ENCODE peak calls at places on chromosomes 12 and 14, in four cellular contexts. X, M, T and H are unnamed samples.

GRCh38 chr14:60760648-60761364 is 26.2 kb downstream of the MNAT1 start:
- DNase-seq in X (no peak), M (no peak), T (peak; percentile 22), H (no peak)

GRCh38 chr12:50620050-50620974 is 115.5 kb downstream of the DIP2B start:
- DNase-seq in X (no peak), M (peak; percentile 55), T (peak; percentile 15), H (peak; percentile 52)

GRCh38 chr12:6146951-6147350 is 22.5 kb upstream of the VWF start:
- DNase-seq in X (no peak), M (no peak), T (no peak), H (no peak)

GRCh38 chr12:48668996-48669395 is 13.0 kb downstream of the KANSL2 start:
- DNase-seq in X (no peak), M (no peak), T (no peak), H (no peak)

GRCh38 chr12:114479831-114480230 is 73.9 kb upstream of the TBX5 start:
- DNase-seq in X (no peak), M (no peak), T (no peak), H (no peak)

GRCh38 chr12:21337959-21338704 is 3.4 kb upstream of the SLCO1A2 start:
- DNase-seq in X (no peak), M (no peak), T (no peak), H (no peak)

GRCh38 chr14:48584031-48584430 is 908.6 kb upstream of the MDGA2 start:
- DNase-seq in X (no peak), M (no peak), T (no peak), H (no peak)

GRCh38 chr12:6536894-6537579 is 2.7 kb downstream of the GAPDH start:
- DNase-seq in X (no peak), M (no peak), T (no peak), H (no peak)

GRCh38 chr12:726281-727140 is 25.9 kb upstream of the WNK1 start:
- DNase-seq in X (no peak), M (peak; percentile 51), T (no peak), H (no peak)

GRCh38 chr12:728781-729180 is 23.6 kb upstream of the WNK1 start:
- DNase-seq in X (no peak), M (no peak), T (no peak), H (no peak)

GRCh38 chr12:727321-727720 is 25.1 kb upstream of the WNK1 start:
- DNase-seq in X (no peak), M (peak; percentile 34), T (no peak), H (peak; percentile 49)

GRCh38 chr12:725076-725475 is 27.3 kb upstream of the WNK1 start:
- DNase-seq in X (no peak), M (no peak), T (no peak), H (no peak)

GRCh38 chr12:730550-730949 is 21.8 kb upstream of the WNK1 start:
- DNase-seq in X (no peak), M (no peak), T (no peak), H (no peak)
- TF ChIP-seq POLR2A in X (no peak), M (no peak), T (no peak), H (no peak)

GRCh38 chr12:2877959-2878732 is 1.1 kb downstream of the RHNO1 start:
- DNase-seq in X (no peak), M (no peak), T (peak; percentile 19), H (no peak)
- TF ChIP-seq POLR2A in X (peak; percentile 12), M (no peak), T (no peak), H (no peak)

GRCh38 chr12:53115112-53115890 is 12.0 kb downstream of the SOAT2 start:
- DNase-seq in X (no peak), M (no peak), T (no peak), H (no peak)

GRCh38 chr12:53115891-53116675 is 12.8 kb downstream of the SOAT2 start:
- DNase-seq in X (no peak), M (no peak), T (no peak), H (no peak)

GRCh38 chr12:53122961-53123468 is 19.7 kb downstream of the SOAT2 start:
- DNase-seq in X (no peak), M (no peak), T (no peak), H (peak; percentile 38)

GRCh38 chr12:53120685-53121525 is 17.6 kb downstream of the SOAT2 start:
- DNase-seq in X (no peak), M (no peak), T (no peak), H (no peak)

DNA sequence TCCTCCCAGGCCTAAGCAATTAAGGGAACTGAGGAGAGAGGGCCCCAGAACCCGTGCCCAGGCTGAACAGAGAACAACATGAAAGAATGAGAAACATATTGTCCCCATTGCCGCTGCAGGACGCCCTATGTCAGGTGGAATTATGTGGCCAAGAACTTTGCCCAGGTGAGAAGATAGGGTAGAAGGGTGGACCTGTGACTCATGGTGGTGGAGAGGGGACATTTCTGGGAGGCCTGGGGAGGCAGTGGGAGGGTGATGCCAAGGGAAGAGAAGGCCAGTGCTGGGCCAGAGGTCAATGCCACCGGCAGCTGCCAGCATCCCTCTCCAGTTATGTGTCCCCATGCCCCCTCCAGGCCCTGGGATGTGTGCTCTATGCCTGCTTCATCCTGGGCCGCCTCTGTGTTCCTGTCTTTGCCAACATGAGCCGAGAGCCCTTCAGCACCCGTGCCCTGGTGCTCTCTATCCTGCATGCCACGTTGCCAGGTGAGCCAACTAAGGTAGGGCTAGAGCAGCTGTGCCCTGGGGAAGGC is 15.6 kb downstream of the SOAT2 start:
- DNase-seq in X (no peak), M (no peak), T (no peak), H (no peak)
- TF ChIP-seq POLR2A in X (no peak), M (no peak), T (no peak), H (no peak)

DNA sequence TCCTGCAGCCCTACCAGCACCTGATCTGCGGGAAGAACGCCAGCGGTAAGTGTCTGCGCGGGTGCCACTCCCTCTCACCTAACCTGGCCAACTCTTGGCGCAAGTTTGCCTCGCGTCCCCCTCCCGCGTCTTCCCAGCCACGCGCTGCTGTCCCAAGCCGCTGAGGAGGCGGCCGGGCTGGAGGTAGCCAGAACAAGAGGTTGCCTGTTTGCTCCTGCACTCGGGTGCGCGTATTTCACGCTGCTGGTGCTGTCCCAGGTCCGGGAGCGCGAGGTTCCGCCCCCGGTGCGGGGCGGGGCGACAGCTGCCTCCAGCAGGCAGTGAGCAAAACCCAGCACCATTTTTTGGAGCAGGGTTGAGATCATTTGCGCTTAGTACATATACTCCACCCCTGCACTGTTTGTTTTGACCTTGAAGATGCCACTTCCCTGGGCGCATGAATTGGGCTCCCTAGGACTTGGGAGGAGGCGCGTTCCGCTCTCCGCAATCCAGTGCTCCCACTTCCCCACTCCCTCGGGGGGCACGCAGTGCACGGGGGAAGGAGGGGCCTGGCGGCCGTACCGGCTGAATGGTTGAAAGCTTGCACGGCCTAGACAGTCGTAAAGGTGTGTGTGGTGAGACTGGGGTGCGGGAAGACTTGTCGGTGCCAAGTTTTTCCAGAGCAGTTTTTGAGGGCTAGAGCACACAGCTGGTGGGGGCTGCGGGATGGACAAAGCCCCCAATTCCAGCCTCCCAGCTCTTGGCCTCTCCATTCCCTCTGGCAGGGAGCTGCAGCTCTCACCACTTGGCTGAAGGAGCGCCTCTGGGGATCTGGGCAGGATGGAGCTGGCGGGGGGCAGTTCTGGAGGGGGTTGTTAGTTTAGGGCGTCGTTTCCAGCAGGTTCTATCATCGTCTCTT is 226.9 kb upstream of the CRY1 start:
- DNase-seq in X (peak; percentile 19), M (no peak), T (peak; percentile 47), H (peak; percentile 83)
- TF ChIP-seq POLR2A in X (no peak), M (no peak), T (no peak), H (no peak)

GRCh38 chr12:121536929-121537813 is 43.7 kb downstream of the KDM2B start:
- DNase-seq in X (peak; percentile 77), M (peak; percentile 89), T (peak; percentile 95), H (peak; percentile 76)
- TF ChIP-seq POLR2A in X (peak; percentile 67), M (peak; percentile 67), T (peak; percentile 90), H (no peak)

GRCh38 chr14:67602995-67603545 is 3.0 kb upstream of the PIGH start:
- DNase-seq in X (no peak), M (peak; percentile 52), T (no peak), H (no peak)

GRCh38 chr14:67602071-67602470 is 2.0 kb upstream of the PIGH start:
- DNase-seq in X (no peak), M (no peak), T (no peak), H (no peak)

DNA sequence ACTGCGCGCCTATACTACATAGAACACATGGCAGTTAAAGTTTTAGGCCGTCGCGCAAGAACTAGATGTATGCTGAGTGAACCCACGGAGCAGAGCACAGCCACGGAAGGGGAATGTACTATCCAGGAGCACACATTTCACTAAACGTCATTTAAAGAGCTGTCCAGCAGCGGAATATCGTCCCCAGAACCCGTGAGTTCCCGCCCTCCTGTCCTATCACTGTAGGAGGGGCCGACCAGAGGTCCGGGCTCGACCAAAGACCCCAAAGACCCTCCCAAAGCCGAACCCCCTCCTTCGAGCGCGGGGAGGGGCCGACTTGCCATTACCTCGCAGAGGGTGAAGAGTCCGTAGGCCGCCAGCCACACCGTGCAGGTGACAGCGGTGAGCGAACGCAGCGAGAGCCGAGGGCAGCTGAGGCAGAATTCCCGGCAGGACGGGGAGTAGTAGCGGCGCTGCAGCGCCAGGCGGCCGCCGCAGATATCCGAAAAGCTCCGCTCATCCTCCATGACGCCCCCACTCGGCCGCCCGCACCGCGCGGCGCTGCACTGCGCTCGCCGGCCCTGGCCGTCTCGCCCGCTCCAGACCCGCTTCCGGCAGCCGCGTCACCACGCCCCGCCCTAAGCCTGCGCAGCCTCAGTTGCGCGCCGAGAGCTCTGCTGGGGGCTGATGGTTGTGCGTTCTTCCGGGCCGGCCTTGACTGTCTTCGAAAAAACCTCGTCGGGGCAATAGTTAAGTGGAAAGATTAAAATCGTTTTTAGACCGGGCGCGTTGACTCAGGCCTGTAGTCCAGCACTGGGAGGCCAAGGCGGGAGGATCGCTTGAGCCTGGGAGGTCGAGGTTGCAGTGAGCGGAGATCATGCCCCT is at the start of gene PIGH:
- DNase-seq in X (peak; percentile 90), M (peak; percentile 92), T (peak; percentile 91), H (peak; percentile 62)
- TF ChIP-seq POLR2A in X (peak; percentile 75), M (peak; percentile 93), T (peak; percentile 88), H (peak; percentile 67)

DNA sequence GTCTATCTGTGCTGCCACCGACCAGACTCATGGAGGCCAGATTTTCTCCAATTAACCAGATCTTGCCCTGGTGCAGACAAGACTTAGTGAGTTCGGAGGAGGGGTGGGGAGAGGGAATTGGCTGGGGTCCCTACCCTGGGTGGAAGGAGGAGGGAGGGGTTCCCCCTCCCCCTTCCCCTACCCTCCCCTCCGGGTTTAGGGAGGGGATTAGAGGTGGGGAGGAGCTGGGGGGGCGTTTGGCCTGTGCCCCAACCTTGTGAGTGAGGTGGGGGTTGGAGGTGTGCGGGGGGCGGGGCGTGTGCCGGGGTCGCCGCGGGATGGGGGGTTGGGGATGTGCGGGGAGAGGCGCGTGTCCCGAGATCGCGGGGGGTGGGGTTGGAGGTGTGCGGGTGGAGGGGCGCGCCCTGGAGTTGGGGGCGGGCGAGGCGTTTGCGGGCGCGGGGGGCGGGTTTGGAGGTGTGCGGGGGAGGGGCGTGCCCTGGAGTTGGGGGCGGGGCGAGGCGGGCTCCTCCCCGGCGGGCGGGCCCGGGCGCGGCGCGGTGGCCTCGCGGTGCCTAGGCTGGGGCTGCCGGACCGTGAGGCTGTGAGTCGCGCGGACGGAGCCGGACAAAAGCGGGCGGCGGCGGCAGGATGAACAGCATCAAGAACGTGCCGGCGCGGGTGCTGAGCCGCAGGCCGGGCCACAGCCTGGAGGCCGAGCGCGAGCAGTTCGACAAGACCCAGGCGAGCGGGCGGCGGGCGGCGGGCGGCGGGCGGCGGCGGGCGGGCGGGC is at the start of gene HIP1R:
- DNase-seq in X (peak; percentile 73), M (no peak), T (peak; percentile 45), H (no peak)
- TF ChIP-seq POLR2A in X (no peak), M (peak; percentile 55), T (no peak), H (no peak)

GRCh38 chr12:110582286-110583136 is 607 bp downstream of the PPTC7 start:
- DNase-seq in X (peak; percentile 35), M (peak; percentile 64), T (peak; percentile 60), H (peak; percentile 30)
- TF ChIP-seq POLR2A in X (no peak), M (peak; percentile 36), T (peak; percentile 19), H (no peak)